ENCODE peak calls at places on chromosomes 5 and 9, in nine cellular contexts. U, D, C, E, F, Y, Q, P and G are unnamed samples.

GRCh38 chr5:142319560-142320426 is 5.0 kb downstream of the SPRY4 start:
- DNase-seq in U (no peak), E (no peak), F (no peak), D (no peak), Q (no peak), C (no peak), P (no peak), Y (no peak), G (no peak)

GRCh38 chr9:132946624-132947295 is 2.3 kb upstream of the TSC1 start:
- DNase-seq in C (no peak), P (peak; percentile 72), F (no peak), Y (peak; percentile 20), D (no peak), Q (peak; percentile 83), E (peak; percentile 81), U (no peak), G (no peak)

GRCh38 chr5:67297802-67298532 is 101.4 kb upstream of the CD180 start:
- DNase-seq in D (no peak), P (no peak), Y (no peak), C (no peak), E (no peak), F (no peak), Q (no peak), U (no peak), G (peak; percentile 51)

GRCh38 chr5:60945760-60946253 is 802 bp downstream of the NDUFAF2 start:
- DNase-seq in Y (peak; percentile 67), F (no peak), C (no peak), E (peak; percentile 59), U (peak; percentile 17), Q (peak; percentile 69), D (no peak), P (peak; percentile 53), G (no peak)

GRCh38 chr5:175464414-175465233 is 13.7 kb upstream of the SFXN1 start:
- DNase-seq in Y (peak; percentile 31), C (no peak), P (peak; percentile 53), E (peak; percentile 51), Q (peak; percentile 38), F (peak; percentile 66), U (peak; percentile 56), D (no peak), G (peak; percentile 82)

GRCh38 chr9:93092171-93092991 is 3.6 kb upstream of the CARD19 start:
- DNase-seq in E (no peak), U (no peak), P (no peak), Q (no peak), D (peak; percentile 45), F (no peak), C (no peak), Y (no peak), G (no peak)

GRCh38 chr5:93395010-93395409 is 186.0 kb downstream of the NR2F1-AS1 start:
- DNase-seq in Q (no peak), Y (no peak), F (no peak), U (no peak), C (no peak), P (no peak), E (no peak), D (no peak), G (no peak)

GRCh38 chr9:125142560-125143376 is 560 bp downstream of the SCAI start:
- DNase-seq in U (peak; percentile 11), C (no peak), P (no peak), E (no peak), D (no peak), F (no peak), Q (no peak), Y (no peak), G (peak; percentile 3)

GRCh38 chr5:180825768-180826525 is 23.3 kb upstream of the MGAT1 start:
- DNase-seq in E (peak; percentile 90), D (peak; percentile 72), U (no peak), Y (peak; percentile 72), P (peak; percentile 80), C (no peak), F (no peak), Q (peak; percentile 90), G (no peak)

GRCh38 chr5:35158627-35159369 is 71.5 kb downstream of the PRLR start:
- DNase-seq in Y (no peak), F (no peak), U (no peak), E (no peak), C (no peak), Q (no peak), D (no peak), P (no peak), G (no peak)

GRCh38 chr9:128146591-128147120 is 2.6 kb upstream of the LCN2 start:
- DNase-seq in F (no peak), Y (no peak), U (no peak), D (peak; percentile 46), C (no peak), Q (no peak), E (no peak), P (no peak), G (no peak)